ENCODE peak calls at places on chromosomes 7 and 10, in eight cellular contexts. J is pancreas, W is astrocyte, C is PC-9, L is A549, O is OCI-LY7, B is MM.1S, K is left ventricle myocardium inferior. S is an unnamed sample.

GRCh38 chr7:98797150-98797549 is 72.7 kb downstream of the TMEM130 start:
- DNase-seq in B (no peak), W (no peak), C (peak; percentile 89), O (no peak), L (no peak), K (no peak), J (no peak), S (no peak)

GRCh38 chr7:47836513-47837202 is 111.6 kb downstream of the PKD1L1 start:
- DNase-seq in W (no peak), C (no peak), J (no peak), K (no peak), O (no peak), B (no peak), L (no peak), S (no peak)

GRCh38 chr10:28811639-28812349 is 134.5 kb downstream of the BAMBI start:
- DNase-seq in B (no peak), W (no peak), K (no peak), C (no peak), J (no peak), O (no peak), L (no peak), S (no peak)

GRCh38 chr10:132163826-132164515 is 22.8 kb upstream of the DPYSL4 start:
- DNase-seq in O (no peak), B (no peak), K (no peak), J (peak; percentile 32), L (no peak), C (no peak), W (no peak), S (no peak)

GRCh38 chr10:71819985-71820384 is 31.1 kb downstream of the PSAP start:
- DNase-seq in O (no peak), K (no peak), L (no peak), J (no peak), B (no peak), W (no peak), C (no peak), S (no peak)

GRCh38 chr7:121966538-121967332 is 93.8 kb downstream of the PTPRZ1 start:
- DNase-seq in J (no peak), K (no peak), B (no peak), C (no peak), O (no peak), W (no peak), L (no peak), S (no peak)

GRCh38 chr7:93620057-93620456 is 45.5 kb upstream of the CALCR start:
- DNase-seq in J (no peak), C (no peak), K (no peak), B (no peak), L (no peak), W (no peak), O (no peak), S (peak; percentile 4)

GRCh38 chr10:80861882-80862281 is 324.2 kb downstream of the SH2D4B start:
- DNase-seq in O (no peak), J (no peak), C (no peak), K (no peak), B (no peak), W (no peak), L (no peak), S (no peak)

GRCh38 chr7:23685770-23686169 is 5.8 kb downstream of the FAM221A start:
- DNase-seq in K (no peak), J (no peak), B (no peak), O (no peak), C (no peak), L (peak; percentile 22), W (no peak), S (peak; percentile 31)

GRCh38 chr10:126749030-126749655 is 78.7 kb upstream of the C10orf90 start:
- DNase-seq in C (peak; percentile 63), B (peak; percentile 58), O (peak; percentile 38), J (peak; percentile 87), L (peak; percentile 84), W (peak; percentile 71), K (peak; percentile 70), S (peak; percentile 65)

GRCh38 chr7:121446526-121446925 is 50.4 kb upstream of the FAM3C start:
- DNase-seq in C (no peak), B (no peak), O (no peak), L (no peak), K (no peak), W (no peak), J (no peak), S (no peak)

GRCh38 chr10:452512-453504 is 236.7 kb downstream of the DIP2C start:
- DNase-seq in L (no peak), C (no peak), O (no peak), B (no peak), K (no peak), J (peak; percentile 51), W (peak; percentile 16), S (no peak)

GRCh38 chr7:113170591-113170990 is 52.2 kb upstream of the SMIM30 start:
- DNase-seq in B (no peak), W (no peak), J (no peak), C (no peak), L (no peak), O (no peak), K (no peak), S (no peak)

GRCh38 chr10:100980327-100981110 is 6.8 kb downstream of the MRPL43 start:
- DNase-seq in W (no peak), L (no peak), C (no peak), K (no peak), B (no peak), J (peak; percentile 31), O (no peak), S (no peak)

GRCh38 chr7:3649678-3650445 is 348.8 kb downstream of the SDK1 start:
- DNase-seq in J (no peak), B (no peak), C (no peak), O (no peak), L (no peak), K (no peak), W (peak; percentile 72), S (no peak)

DNA sequence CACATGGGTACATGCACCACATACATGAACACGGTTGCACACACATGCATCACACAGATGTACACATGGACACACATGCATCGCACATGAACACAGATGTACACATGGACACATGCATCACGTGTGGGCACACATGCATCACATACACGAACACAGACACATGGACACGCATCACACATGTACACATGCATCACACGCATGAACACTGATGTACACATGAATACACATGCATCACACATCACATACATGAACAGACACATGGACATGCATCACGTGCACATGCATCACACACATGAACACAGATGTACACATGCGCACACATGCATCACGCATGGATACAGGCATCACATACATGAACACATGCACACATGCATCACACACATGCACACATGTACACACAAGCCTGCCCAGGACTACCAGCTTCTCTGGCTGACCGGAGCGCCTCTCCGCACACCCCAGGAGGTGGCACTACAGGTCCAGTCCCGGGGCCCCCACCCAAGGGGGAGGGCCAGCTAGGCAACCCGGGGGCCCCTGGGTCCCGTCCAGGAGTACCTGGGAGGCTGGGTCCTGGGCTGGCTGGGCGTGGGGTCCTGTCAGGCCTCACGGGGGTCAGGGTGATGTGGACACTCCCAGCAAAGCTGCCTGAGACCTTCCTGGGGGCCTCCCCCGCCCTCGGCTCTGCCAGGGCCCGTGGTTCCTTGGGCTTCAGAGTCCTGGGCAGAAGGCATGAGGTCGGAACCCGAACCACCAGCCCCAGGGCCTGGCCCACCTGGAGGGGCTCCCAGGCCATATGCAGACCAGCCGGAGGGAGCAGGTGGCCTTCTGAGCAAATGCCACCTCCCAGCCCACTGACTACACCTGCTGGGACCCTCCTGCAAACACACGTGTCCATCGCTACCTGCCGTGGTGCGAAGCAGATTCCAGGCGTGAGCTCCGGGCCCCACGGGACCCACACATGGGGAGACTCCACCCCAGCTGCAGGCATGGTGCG is 19.6 kb downstream of the MICALL2 start:
- DNase-seq in O (no peak), C (no peak), L (no peak), W (no peak), J (peak; percentile 75), B (no peak), K (no peak), S (no peak)
- TF ChIP-seq CTCF in O (no peak), C (peak; percentile 24), L (no peak), W (no peak), J (no peak), B (peak; percentile 14), K (peak; percentile 20), S (peak; percentile 30)

GRCh38 chr10:103645141-103646054 is 151.9 kb downstream of the NEURL1 start:
- DNase-seq in K (peak; percentile 53), J (peak; percentile 37), C (no peak), W (peak; percentile 94), L (no peak), B (no peak), O (no peak), S (peak; percentile 63)

GRCh38 chr10:103646304-103646703 is 152.8 kb downstream of the NEURL1 start:
- DNase-seq in B (no peak), W (no peak), C (no peak), J (no peak), K (no peak), L (no peak), O (no peak), S (no peak)

GRCh38 chr10:103648951-103649532 is 155.5 kb downstream of the NEURL1 start:
- DNase-seq in K (no peak), O (no peak), C (no peak), L (no peak), W (peak; percentile 74), B (no peak), J (no peak), S (no peak)

GRCh38 chr10:103649654-103650423 is 156.3 kb downstream of the NEURL1 start:
- DNase-seq in W (no peak), B (no peak), C (no peak), O (peak; percentile 18), K (no peak), J (no peak), L (no peak), S (no peak)

DNA sequence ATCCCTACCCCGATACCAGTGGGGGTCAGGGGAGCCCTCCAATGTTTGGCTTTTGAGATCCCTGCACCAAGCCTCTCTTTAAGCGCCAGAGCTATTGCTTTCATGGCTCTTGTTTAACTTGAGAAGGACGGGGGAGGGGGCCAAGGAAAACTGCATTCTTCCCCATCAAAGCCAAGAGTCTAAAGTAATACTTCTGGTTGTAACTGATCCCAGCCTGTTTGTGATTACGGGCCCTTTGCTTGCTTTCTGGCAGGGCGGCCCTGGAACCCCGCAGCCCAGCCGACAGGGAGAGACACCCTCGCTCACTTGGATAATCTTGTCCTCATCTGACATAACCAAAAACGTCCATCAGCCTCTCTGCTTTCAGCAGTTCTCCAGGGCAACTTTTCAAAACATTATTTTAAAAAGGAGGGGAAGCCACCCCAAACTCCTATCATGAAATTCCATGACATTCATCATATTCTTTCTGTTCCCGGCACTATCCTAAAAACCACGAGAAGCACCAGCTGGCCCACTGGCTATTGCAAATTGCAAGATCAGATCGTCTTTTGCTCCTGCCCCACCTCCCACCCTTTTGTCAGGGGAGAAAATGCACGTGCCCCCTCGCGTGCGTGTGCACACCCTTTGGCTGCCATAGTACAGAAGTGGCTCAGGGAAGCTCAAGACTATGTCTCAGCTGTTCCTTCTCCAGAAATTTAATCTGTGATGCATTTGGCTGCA is 154.9 kb downstream of the NEURL1 start:
- DNase-seq in J (no peak), W (no peak), C (no peak), K (no peak), O (no peak), L (no peak), B (no peak), S (no peak)
- H3K4me1 ChIP-seq in J (no peaks in the 10 kb centered on the region), W (peaks cover 17% of the 10 kb centered on the region), C (no peaks in the 10 kb centered on the region), K (peaks cover 89% of the 10 kb centered on the region), O (no peaks in the 10 kb centered on the region), L (no peaks in the 10 kb centered on the region), B (no peaks in the 10 kb centered on the region), S (peaks cover 19% of the 10 kb centered on the region)

GRCh38 chr10:125016123-125016522 is 74.2 kb downstream of the ZRANB1 start:
- DNase-seq in C (no peak), B (no peak), J (peak; percentile 55), L (no peak), O (no peak), W (no peak), K (no peak), S (no peak)
- H3K27ac ChIP-seq in C (no peak overlapping the region), B (no peak overlapping the region), J (no peak overlapping the region), L (no peak overlapping the region), O (no peak overlapping the region), W (no peak overlapping the region), K (peak overlapping the region; percentile 81), S (no peak overlapping the region)

GRCh38 chr7:153886506-153887391 is 165.4 kb upstream of the DPP6 start:
- DNase-seq in O (no peak), L (no peak), C (no peak), K (no peak), B (no peak), J (peak; percentile 63), W (no peak), S (peak; percentile 10)
- TF ChIP-seq CTCF in O (no peak), L (no peak), C (no peak), K (no peak), B (no peak), J (no peak), W (no peak), S (no peak)